ENCODE peak calls at places on chromosome 1, in ten cellular contexts. D, U, F, Z, T, N, E, R, H and L are unnamed samples.

GRCh38 chr1:87515781-87516180 is 187.1 kb downstream of the LMO4 start:
- DNase-seq in D (no peak), R (no peak), U (no peak), E (no peak), T (no peak), H (no peak), F (no peak), N (no peak), Z (no peak), L (no peak)

GRCh38 chr1:76843821-76844448 is 23.3 kb upstream of the ST6GALNAC5 start:
- DNase-seq in Z (no peak), R (no peak), T (no peak), N (no peak), D (no peak), F (no peak), E (no peak), H (no peak), U (no peak), L (no peak)

GRCh38 chr1:226609836-226610455 is 61.4 kb downstream of the STUM start:
- DNase-seq in E (no peak), T (no peak), D (no peak), H (no peak), N (no peak), R (no peak), F (peak; percentile 71), U (no peak), Z (no peak), L (peak; percentile 55)

GRCh38 chr1:210117198-210117597 is 115.4 kb upstream of the SERTAD4 start:
- DNase-seq in E (no peak), T (no peak), Z (no peak), R (no peak), D (no peak), F (no peak), N (no peak), U (no peak), H (no peak), L (no peak)

GRCh38 chr1:25796807-25797458 is 3.1 kb upstream of the SELENON start:
- DNase-seq in U (peak; percentile 59), F (peak; percentile 90), R (peak; percentile 90), E (peak; percentile 90), D (peak; percentile 87), Z (peak; percentile 98), T (peak; percentile 81), H (peak; percentile 73), N (peak; percentile 91), L (peak; percentile 89)

GRCh38 chr1:20717452-20718342 is at the start of gene KIF17:
- DNase-seq in U (no peak), F (peak; percentile 89), N (peak; percentile 87), D (peak; percentile 53), E (peak; percentile 78), R (peak; percentile 81), H (peak; percentile 58), T (peak; percentile 32), Z (peak; percentile 93), L (peak; percentile 92)

GRCh38 chr1:240765732-240766363 is 153.9 kb upstream of the GREM2 start:
- DNase-seq in F (no peak), H (peak; percentile 75), R (no peak), N (no peak), U (no peak), T (no peak), E (no peak), D (no peak), Z (no peak), L (no peak)

GRCh38 chr1:240099329-240099728 is 7.6 kb downstream of the FMN2 start:
- DNase-seq in E (no peak), N (no peak), F (no peak), U (no peak), Z (no peak), D (no peak), R (no peak), H (no peak), T (no peak), L (no peak)

GRCh38 chr1:166950156-166950555 is 25.2 kb downstream of the ILDR2 start:
- DNase-seq in E (no peak), D (no peak), T (no peak), H (no peak), U (no peak), R (no peak), F (no peak), N (no peak), Z (no peak), L (no peak)

GRCh38 chr1:166947398-166948043 is 27.8 kb downstream of the ILDR2 start:
- DNase-seq in F (peak; percentile 68), E (no peak), T (peak; percentile 27), N (peak; percentile 27), R (peak; percentile 14), H (peak; percentile 24), D (no peak), U (no peak), Z (peak; percentile 65), L (peak; percentile 72)

GRCh38 chr1:166948856-166949350 is 26.4 kb downstream of the ILDR2 start:
- DNase-seq in F (no peak), R (no peak), N (no peak), T (no peak), D (no peak), E (no peak), U (no peak), Z (no peak), H (no peak), L (no peak)

DNA sequence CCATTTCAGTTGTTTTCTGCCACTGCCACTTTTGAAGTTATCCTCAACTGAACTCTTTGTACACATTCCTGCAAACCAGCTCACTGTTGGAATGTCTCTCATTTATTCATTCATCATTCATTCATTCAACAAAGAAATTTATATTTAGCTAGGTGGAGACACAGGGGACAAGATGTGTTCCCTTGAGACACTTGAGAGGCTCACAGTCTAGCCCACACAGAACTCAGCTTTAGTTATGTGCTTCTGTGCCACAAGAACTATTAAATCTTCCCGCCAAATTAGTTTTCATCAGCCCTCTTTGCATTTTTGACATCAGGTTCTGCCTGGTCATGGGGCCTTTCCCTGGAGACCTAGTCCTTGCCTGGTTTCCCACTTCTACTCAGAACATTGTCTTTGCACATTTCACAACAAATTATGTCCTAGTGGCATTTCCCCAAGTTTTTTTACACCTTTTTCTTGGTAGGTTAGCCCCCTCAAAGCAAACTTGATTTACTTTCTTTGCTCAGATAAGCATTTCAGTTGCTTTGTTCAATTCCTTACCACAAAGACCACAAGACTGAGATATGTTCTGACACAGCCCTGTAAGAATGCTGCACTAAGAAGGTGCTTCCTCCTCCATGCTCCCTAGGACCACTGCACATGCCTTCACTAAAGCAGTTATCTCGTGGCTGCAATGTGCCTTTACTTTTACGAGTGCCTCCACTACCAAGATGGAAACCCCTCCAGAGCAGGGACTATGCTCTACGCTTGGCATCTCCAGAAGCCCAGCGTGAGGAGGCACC is 31.0 kb downstream of the ILDR2 start:
- DNase-seq in T (no peak), E (no peak), H (no peak), N (no peak), U (no peak), F (no peak), D (no peak), Z (no peak), R (no peak), L (no peak)
- H3K4me1 ChIP-seq in T (no peaks in the 10 kb centered on the region), E (peaks cover 8% of the 10 kb centered on the region), H (no peaks in the 10 kb centered on the region), N (peaks cover 4% of the 10 kb centered on the region), U (no peaks in the 10 kb centered on the region), F (no peaks in the 10 kb centered on the region), D (no peaks in the 10 kb centered on the region), Z (no peaks in the 10 kb centered on the region), R (peaks cover 10% of the 10 kb centered on the region), L (no peaks in the 10 kb centered on the region)

DNA sequence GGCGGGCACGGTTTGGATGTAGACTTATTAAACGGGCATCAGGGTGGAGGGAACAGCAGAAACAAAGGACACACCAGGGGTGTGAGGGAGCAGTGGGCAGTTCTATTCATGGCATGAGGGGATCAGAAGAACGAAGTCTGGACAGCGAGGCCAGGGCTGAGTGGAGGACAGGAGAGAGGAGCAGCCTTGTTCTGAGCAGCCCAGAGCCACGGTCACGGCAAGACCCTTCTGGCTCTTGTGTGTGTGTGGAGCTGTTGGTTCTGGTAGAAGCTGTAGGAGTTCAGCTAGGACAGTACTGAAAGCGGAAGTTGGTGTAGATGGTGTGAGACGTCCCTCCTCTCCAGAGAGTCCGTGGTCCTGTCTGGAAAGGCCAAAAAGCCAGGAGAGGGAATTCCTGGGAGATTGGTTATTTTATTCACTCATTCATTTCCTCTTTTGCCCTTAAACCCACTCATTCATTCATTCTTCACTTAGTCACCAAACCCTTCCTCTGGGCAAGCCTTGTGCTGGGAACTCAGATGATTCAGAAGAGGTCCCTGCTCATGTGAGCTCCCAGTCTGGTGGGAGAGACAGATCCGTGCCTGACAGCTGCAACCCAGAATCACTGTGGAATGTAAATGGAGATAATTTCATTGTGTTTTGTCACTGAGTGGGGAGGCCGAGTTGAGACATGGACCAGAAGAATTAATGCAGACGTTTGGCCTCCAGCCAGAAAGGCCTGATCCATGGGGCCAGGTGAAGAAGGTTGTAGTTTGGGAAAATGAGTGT is 4.1 kb upstream of the ACOT11 start:
- DNase-seq in D (no peak), N (no peak), U (no peak), T (no peak), Z (no peak), F (no peak), E (no peak), H (no peak), R (no peak), L (no peak)
- TF ChIP-seq POLR2AphosphoS5 in D (no peak), N (no peak), U (no peak), T (no peak), Z (no peak), F (no peak), E (no peak), H (no peak), R (no peak), L (no peak)

GRCh38 chr1:35589516-35590427 is 16.7 kb downstream of the TFAP2E start:
- DNase-seq in Z (no peak), N (no peak), D (no peak), H (no peak), T (no peak), E (no peak), U (no peak), R (no peak), F (no peak), L (no peak)

GRCh38 chr1:35592991-35593769 is 20.1 kb downstream of the TFAP2E start:
- DNase-seq in H (no peak), R (no peak), D (no peak), F (no peak), U (no peak), N (no peak), T (no peak), Z (no peak), E (no peak), L (no peak)

GRCh38 chr1:35590476-35591040 is 17.4 kb downstream of the TFAP2E start:
- DNase-seq in N (no peak), U (no peak), H (no peak), E (no peak), F (no peak), D (no peak), Z (no peak), R (no peak), T (no peak), L (no peak)

GRCh38 chr1:35588197-35588910 is 15.2 kb downstream of the TFAP2E start:
- DNase-seq in D (no peak), T (no peak), R (no peak), N (no peak), E (no peak), Z (no peak), U (no peak), H (no peak), F (no peak), L (peak; percentile 56)

DNA sequence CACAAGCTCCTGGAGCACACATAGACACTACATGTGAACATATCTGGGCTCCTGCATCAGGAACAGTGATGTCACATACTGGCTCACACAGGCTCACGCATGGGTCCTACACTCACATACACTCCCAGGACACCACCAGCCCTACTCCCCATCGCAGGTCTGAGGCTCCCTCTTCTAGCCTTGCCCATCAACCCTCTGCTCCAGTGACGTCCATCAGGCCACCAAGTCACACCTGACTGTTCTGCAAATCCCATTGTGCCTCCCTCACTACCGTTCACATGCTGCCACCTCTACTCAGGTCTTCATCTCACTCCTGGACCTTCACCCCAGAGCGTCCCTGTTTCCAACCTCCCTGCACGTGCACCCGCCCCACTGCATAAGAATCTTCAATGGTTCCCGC is 18.1 kb downstream of the TFAP2E start:
- DNase-seq in Z (no peak), R (no peak), U (no peak), F (no peak), T (no peak), D (no peak), E (no peak), H (no peak), N (no peak), L (no peak)
- TF ChIP-seq POLR2A in Z (no peak), R (no peak), U (no peak), F (no peak), T (no peak), D (no peak), E (no peak), H (no peak), N (no peak), L (no peak)

GRCh38 chr1:116766616-116767469 is 12.6 kb downstream of the CD2 start:
- DNase-seq in F (no peak), E (no peak), T (no peak), U (no peak), R (no peak), D (no peak), H (no peak), N (no peak), Z (no peak), L (no peak)
- H3K4me1 ChIP-seq in F (no peaks in the 10 kb centered on the region), E (peaks cover 2% of the 10 kb centered on the region), T (no peaks in the 10 kb centered on the region), U (peaks cover 13% of the 10 kb centered on the region), R (no peaks in the 10 kb centered on the region), D (no peaks in the 10 kb centered on the region), H (no peaks in the 10 kb centered on the region), N (no peaks in the 10 kb centered on the region), Z (no peaks in the 10 kb centered on the region), L (peaks cover 100% of the 10 kb centered on the region)